ENCODE peak calls at places on chromosomes 1 and 21, in seven cellular contexts. H is GM06990, U is foreskin fibroblast, Y is cardiac fibroblast, J is PC-3, N is fibroblast of pulmonary artery, C is HCT116. W is an unnamed sample.

GRCh38 chr1:161404051-161404597 is 36.4 kb upstream of the CFAP126 start:
- DNase-seq in H (no peak), U (no peak), Y (no peak), J (no peak), N (no peak), C (no peak), W (no peak)

GRCh38 chr1:233389169-233389568 is 61.6 kb downstream of the MAP3K21 start:
- DNase-seq in H (no peak), U (no peak), Y (no peak), J (peak; percentile 23), N (peak; percentile 19), C (no peak), W (no peak)

GRCh38 chr1:228217551-228218344 is 9.9 kb downstream of the OBSCN start:
- DNase-seq in H (no peak), U (peak; percentile 68), Y (no peak), J (no peak), N (no peak), C (no peak), W (no peak)

GRCh38 chr1:1087351-1088035 is 13.4 kb upstream of the RNF223 start:
- DNase-seq in H (no peak), U (no peak), Y (no peak), J (no peak), N (no peak), C (no peak), W (no peak)

GRCh38 chr1:66022904-66023620 is 230.4 kb downstream of the PDE4B start:
- DNase-seq in H (no peak), U (peak; percentile 8), Y (peak; percentile 18), J (peak; percentile 15), N (peak; percentile 51), C (no peak), W (no peak)

GRCh38 chr1:168408531-168409242 is 128.0 kb downstream of the TBX19 start:
- DNase-seq in H (peak; percentile 13), U (peak; percentile 61), Y (no peak), J (peak; percentile 95), N (peak; percentile 9), C (peak; percentile 95), W (no peak)

GRCh38 chr1:226993676-226994356 is 53.7 kb downstream of the COQ8A start:
- DNase-seq in H (no peak), U (no peak), Y (no peak), J (no peak), N (no peak), C (no peak), W (no peak)

GRCh38 chr1:23224721-23225648 is 7.7 kb upstream of the HTR1D start:
- DNase-seq in H (no peak), U (peak; percentile 63), Y (peak; percentile 83), J (no peak), N (peak; percentile 77), C (no peak), W (peak; percentile 29)

GRCh38 chr1:59061876-59062275 is 235.0 kb upstream of the FGGY start:
- DNase-seq in H (no peak), U (peak; percentile 90), Y (peak; percentile 99), J (peak; percentile 46), N (peak; percentile 98), C (peak; percentile 32), W (peak; percentile 64)

GRCh38 chr1:25556791-25557476 is 13.5 kb downstream of the LDLRAP1 start:
- DNase-seq in H (no peak), U (peak; percentile 62), Y (peak; percentile 72), J (peak; percentile 49), N (peak; percentile 55), C (no peak), W (no peak)

GRCh38 chr21:34704119-34704518 is 35.3 kb downstream of the CLIC6 start:
- DNase-seq in H (no peak), U (peak; percentile 62), Y (peak; percentile 34), J (no peak), N (peak; percentile 13), C (no peak), W (no peak)

GRCh38 chr1:202968351-202968750 is 1.3 kb upstream of the CYB5R1 start:
- DNase-seq in H (no peak), U (no peak), Y (no peak), J (no peak), N (no peak), C (no peak), W (no peak)

GRCh38 chr1:12566484-12567287 is 51.3 kb downstream of the DHRS3 start:
- DNase-seq in H (no peak), U (no peak), Y (no peak), J (no peak), N (no peak), C (no peak), W (no peak)

GRCh38 chr1:12561121-12561520 is 56.9 kb downstream of the DHRS3 start:
- DNase-seq in H (no peak), U (no peak), Y (no peak), J (no peak), N (no peak), C (no peak), W (no peak)

GRCh38 chr1:12565094-12565965 is 52.7 kb downstream of the DHRS3 start:
- DNase-seq in H (no peak), U (no peak), Y (peak; percentile 40), J (no peak), N (no peak), C (no peak), W (no peak)

GRCh38 chr1:12565966-12566352 is 52.1 kb downstream of the DHRS3 start:
- DNase-seq in H (no peak), U (no peak), Y (no peak), J (no peak), N (no peak), C (no peak), W (no peak)

DNA sequence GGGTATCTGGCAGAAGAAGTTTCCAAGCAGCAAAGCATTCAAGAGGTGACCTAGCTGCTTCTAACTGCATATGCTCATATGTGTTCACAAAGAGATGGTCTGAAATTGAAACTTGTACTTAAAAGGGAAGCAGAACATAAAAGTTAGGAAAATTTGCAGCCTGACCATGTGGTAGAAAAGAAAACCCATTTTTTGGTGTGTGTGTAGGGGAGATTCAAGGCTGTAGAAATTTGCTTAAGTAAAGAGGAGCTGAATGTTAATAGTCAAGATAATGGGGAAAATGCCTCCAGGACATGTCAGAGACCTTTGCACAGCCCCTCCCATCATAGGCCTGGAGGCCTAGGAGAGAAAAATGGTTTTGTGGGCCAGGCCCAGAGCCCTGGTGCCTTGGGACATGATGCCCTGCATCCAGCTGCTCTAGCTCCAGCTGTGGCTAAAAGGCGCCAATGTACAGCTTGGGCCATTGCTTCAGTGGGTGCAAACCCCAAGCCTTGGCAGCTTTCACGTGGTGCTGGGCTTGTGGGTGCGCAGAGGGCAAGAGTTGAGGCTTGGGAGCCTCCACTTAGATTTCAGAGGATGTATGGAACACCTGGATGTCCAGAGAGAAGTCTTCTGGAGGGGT is 54.9 kb downstream of the DHRS3 start:
- DNase-seq in H (no peak), U (no peak), Y (no peak), J (no peak), N (no peak), C (no peak), W (no peak)
- H3K4me3 ChIP-seq in H (no peak overlapping the region), U (no peak overlapping the region), Y (no peak overlapping the region), J (no peak overlapping the region), N (no peak overlapping the region), C (no peak overlapping the region), W (no peak overlapping the region)

GRCh38 chr1:178919581-178919980 is 48.7 kb upstream of the ANGPTL1 start:
- DNase-seq in H (no peak), U (no peak), Y (no peak), J (no peak), N (no peak), C (no peak), W (no peak)
- TF ChIP-seq CTCF in H (no peak), U (no peak), Y (no peak), J (no peak), N (no peak), C (no peak), W (no peak)

DNA sequence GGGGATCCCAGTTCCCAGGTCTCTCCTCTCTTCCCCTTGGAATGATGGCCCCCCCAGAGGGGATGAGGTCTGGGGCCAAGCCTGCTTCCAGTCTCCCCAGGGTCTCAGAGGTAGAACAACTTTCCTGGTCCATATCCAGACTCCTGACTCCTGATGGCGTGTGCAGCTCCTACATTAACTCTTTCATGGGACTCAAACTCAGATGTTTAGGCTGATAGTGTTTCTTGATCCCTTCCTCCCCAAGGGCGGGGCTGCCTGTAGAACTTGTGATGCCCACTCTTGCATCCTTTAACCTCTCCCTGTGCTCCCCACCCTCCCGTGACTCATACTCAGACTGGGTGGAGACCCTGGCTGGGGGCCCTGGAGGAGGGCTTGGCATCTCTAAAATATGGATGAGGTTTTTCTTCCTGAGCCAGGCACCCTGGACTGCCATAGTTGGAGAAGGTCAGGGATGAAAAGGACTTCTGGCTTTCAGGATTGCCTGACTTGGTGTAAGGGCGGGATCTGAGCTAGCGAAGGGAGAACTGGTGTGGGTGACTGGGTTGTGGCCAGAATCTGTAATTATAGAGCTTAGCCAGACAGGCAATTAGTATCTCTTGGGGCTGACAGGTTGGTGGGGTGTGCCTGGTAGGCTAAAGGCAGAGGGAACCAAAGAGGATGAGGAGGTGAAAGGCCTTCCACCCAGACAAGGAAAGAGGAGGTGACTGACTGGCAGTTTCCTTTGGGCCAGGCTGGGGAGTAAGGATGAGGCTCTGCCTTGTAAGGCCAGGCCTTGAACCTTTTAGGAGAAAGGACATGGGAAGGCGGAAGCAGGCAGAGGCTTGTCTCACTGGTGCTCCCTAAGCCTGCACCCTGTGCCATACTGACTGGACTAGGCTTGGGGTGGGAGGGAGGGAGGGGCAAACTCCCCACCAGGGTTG is 1.5 kb downstream of the ATP8B2 start:
- DNase-seq in H (no peak), U (peak; percentile 95), Y (peak; percentile 86), J (peak; percentile 62), N (peak; percentile 56), C (no peak), W (no peak)
- H3K4me3 ChIP-seq in H (peak overlapping the region; percentile 86), U (peak overlapping the region; percentile 95), Y (peak overlapping the region; percentile 85), J (peak overlapping the region; percentile 79), N (peak overlapping the region; percentile 90), C (peak overlapping the region; percentile 79), W (peak overlapping the region; percentile 95)

DNA sequence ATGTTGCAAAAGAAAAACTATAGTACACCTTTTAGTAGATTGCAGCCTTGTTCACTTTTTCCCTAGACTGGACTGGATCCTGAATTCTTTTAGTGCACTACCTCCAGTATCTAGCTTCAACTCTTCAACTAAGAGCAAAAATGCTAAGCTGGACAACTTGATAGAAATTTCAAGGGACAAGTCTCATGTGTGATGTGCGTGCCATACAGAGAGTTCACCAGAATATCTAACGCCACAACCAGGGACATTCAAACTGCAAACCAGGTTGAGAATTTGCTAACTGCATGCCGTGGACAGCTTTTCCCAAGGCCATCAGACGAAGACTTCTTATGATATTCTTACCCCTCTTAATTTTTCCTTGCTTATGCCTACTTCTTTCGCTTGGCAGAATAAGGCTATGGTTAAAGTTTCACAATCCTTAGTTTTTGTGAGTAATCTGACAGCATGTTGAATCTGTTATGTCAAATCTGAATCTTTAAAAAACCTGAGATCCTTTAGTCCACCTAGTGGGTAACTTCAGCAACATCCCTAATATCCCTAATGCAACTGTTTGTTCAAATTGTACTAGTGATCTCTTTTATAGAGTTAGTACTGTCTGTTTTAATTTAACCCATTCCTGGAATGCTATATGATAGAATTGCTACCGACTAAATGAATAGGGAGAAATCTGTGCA is 66.4 kb downstream of the DDAH1 start:
- DNase-seq in H (no peak), U (peak; percentile 72), Y (peak; percentile 80), J (peak; percentile 72), N (peak; percentile 83), C (no peak), W (no peak)
- TF ChIP-seq CTCF in H (peak; percentile 15), U (peak; percentile 41), Y (peak; percentile 47), J (peak; percentile 77), N (peak; percentile 56), C (peak; percentile 25), W (peak; percentile 17)